ENCODE peak calls at places on chromosomes 11 and 22, in five cellular contexts. W is esophagus squamous epithelium, V is sigmoid colon, Q is AG09309, P is uterus. U is an unnamed sample.

GRCh38 chr11:86623041-86623621 is 49.3 kb downstream of the ME3 start:
- DNase-seq in V (no peak), W (no peak), P (no peak), Q (no peak), U (peak; percentile 48)

GRCh38 chr11:62071408-62071807 is 52.4 kb upstream of the INCENP start:
- DNase-seq in W (no peak), P (no peak), V (no peak), Q (no peak), U (peak; percentile 29)

GRCh38 chr22:25853902-25854301 is 111.9 kb downstream of the MYO18B start:
- DNase-seq in P (no peak), V (no peak), Q (no peak), W (no peak), U (no peak)

GRCh38 chr22:30863161-30863833 is 105.3 kb downstream of the MORC2 start:
- DNase-seq in W (no peak), V (peak; percentile 50), P (no peak), Q (no peak), U (peak; percentile 16)

GRCh38 chr11:32852142-32852541 is 22.4 kb downstream of the PRRG4 start:
- DNase-seq in W (no peak), V (no peak), Q (peak; percentile 37), P (no peak), U (peak; percentile 66)

GRCh38 chr11:120172054-120172881 is 34.4 kb upstream of the TRIM29 start:
- DNase-seq in P (peak; percentile 75), Q (no peak), W (no peak), V (peak; percentile 87), U (peak; percentile 68)

GRCh38 chr11:71284525-71285092 is 32.2 kb upstream of the SHANK2 start:
- DNase-seq in Q (no peak), P (no peak), W (no peak), V (peak; percentile 19), U (no peak)

GRCh38 chr11:128766687-128767086 is 72.8 kb downstream of the FLI1 start:
- DNase-seq in Q (no peak), V (no peak), P (peak; percentile 20), W (no peak), U (peak; percentile 28)

GRCh38 chr11:62133328-62134065 is 9.7 kb downstream of the INCENP start:
- DNase-seq in P (no peak), Q (no peak), V (no peak), W (no peak), U (no peak)

GRCh38 chr11:73902303-73902702 is 25.5 kb downstream of the PAAF1 start:
- DNase-seq in V (no peak), Q (no peak), P (no peak), W (no peak), U (no peak)

GRCh38 chr11:73912045-73912444 is 35.2 kb downstream of the PAAF1 start:
- DNase-seq in W (no peak), V (no peak), Q (no peak), P (no peak), U (no peak)

GRCh38 chr11:73907191-73907590 is 30.4 kb downstream of the PAAF1 start:
- DNase-seq in W (no peak), Q (no peak), V (no peak), P (no peak), U (peak; percentile 64)
- TF ChIP-seq CTCF in W (no peak), Q (peak; percentile 41), V (no peak), P (no peak), U (peak; percentile 36)

GRCh38 chr11:107929611-107930200 is 1.5 kb downstream of the RAB39A start:
- DNase-seq in V (no peak), Q (no peak), P (no peak), W (no peak), U (peak; percentile 2)
- H3K4me3 ChIP-seq in V (no peak overlapping the region), Q (no peak overlapping the region), P (no peak overlapping the region), W (no peak overlapping the region), U (no peak overlapping the region)

DNA sequence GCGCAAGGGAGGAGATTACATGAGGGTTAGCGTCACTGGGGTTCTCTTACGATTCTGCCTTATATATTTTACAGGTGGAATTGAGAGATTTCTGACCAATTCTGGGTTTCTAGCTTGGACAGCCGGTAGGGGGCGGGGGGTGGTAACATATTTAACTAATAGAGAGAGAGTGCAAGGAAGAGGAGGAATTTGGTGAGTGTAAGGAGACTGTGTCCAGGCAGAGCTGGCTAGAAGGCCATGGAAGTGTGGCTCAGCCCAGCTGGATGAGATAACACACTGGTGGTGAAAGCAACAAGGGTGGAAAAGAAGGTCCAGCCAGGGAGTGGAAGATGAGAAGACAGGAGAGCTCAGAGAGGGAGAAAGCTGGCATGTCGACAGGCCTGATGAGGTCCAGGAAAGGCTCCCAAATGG is 56.5 kb downstream of the ST3GAL4 start:
- DNase-seq in W (no peak), Q (no peak), P (peak; percentile 40), V (no peak), U (no peak)
- TF ChIP-seq CTCF in W (no peak), Q (peak; percentile 36), P (no peak), V (no peak), U (peak; percentile 29)

DNA sequence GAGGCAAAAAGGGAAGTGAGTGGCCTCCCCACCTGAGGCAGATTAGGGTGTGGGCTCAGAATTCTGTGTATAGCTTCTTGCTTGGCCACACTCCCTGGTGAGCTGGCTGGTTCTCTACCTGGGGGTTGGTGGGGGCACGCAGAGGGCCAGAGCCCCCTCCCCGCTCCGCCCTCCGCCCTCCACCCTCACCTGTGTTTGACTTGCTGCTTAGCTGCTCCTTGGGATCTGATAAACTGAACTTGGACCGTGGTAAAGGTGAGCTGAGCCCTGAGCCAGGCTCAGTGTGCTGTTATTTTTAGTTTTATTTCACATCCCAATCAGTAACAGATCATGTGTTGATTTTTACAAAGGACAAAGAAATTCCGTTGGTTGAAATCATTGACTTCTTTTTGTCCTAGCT is 1.9 kb downstream of the OVOL1 start:
- DNase-seq in W (no peak), Q (no peak), V (no peak), P (no peak), U (no peak)
- H3K4me3 ChIP-seq in W (peak overlapping the region; percentile 71), Q (no peak overlapping the region), V (no peak overlapping the region), P (no peak overlapping the region), U (no peak overlapping the region)

GRCh38 chr22:27679722-27680488 is 121.7 kb downstream of the MN1 start:
- DNase-seq in P (no peak), W (no peak), Q (no peak), V (no peak), U (no peak)

GRCh38 chr22:27684856-27685255 is 116.7 kb downstream of the MN1 start:
- DNase-seq in P (no peak), V (no peak), W (no peak), Q (no peak), U (no peak)

GRCh38 chr22:27681037-27681436 is 120.5 kb downstream of the MN1 start:
- DNase-seq in P (no peak), W (no peak), V (no peak), Q (no peak), U (no peak)

GRCh38 chr22:27680636-27681035 is 120.9 kb downstream of the MN1 start:
- DNase-seq in V (no peak), Q (no peak), P (no peak), W (no peak), U (no peak)

GRCh38 chr22:27682438-27682837 is 119.1 kb downstream of the MN1 start:
- DNase-seq in V (no peak), Q (no peak), W (no peak), P (no peak), U (no peak)
- TF ChIP-seq CTCF in V (no peak), Q (peak; percentile 27), W (no peak), P (no peak), U (peak; percentile 1)

GRCh38 chr11:68859123-68859522 is 17.4 kb upstream of the CPT1A start:
- DNase-seq in W (no peak), V (no peak), Q (no peak), P (no peak), U (peak; percentile 37)
- H3K4me3 ChIP-seq in W (no peak overlapping the region), V (no peak overlapping the region), Q (no peak overlapping the region), P (no peak overlapping the region), U (no peak overlapping the region)

DNA sequence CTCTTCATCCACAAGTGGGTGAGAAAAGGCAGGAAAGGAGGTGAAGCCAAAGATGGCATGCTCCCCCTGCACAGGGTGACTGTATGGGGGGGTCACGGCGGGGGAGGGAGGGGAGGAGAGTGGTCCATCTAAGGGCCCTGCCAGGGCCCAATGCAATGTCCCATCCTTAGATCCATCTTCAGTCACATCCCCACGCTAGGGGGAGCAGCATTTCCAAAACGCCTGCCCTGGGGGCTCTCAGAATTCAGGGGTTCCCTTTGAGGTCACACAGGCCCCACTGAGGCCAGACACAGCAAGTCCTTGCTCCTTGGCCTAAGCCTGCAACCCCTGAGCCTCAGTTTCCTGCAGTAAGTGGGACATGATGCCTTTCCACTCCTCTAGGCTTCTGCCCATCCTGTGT is 52.4 kb downstream of the RTN4R start:
- DNase-seq in Q (no peak), W (no peak), V (no peak), P (no peak), U (no peak)
- TF ChIP-seq CTCF in Q (no peak), W (no peak), V (no peak), P (no peak), U (no peak)

GRCh38 chr22:49848690-49849160 is 4.9 kb upstream of the ZBED4 start:
- DNase-seq in P (no peak), V (no peak), Q (no peak), W (no peak), U (no peak)
- H3K4me3 ChIP-seq in P (peak overlapping the region; percentile 4), V (peak overlapping the region; percentile 32), Q (no peak overlapping the region), W (peak overlapping the region; percentile 40), U (no peak overlapping the region)

DNA sequence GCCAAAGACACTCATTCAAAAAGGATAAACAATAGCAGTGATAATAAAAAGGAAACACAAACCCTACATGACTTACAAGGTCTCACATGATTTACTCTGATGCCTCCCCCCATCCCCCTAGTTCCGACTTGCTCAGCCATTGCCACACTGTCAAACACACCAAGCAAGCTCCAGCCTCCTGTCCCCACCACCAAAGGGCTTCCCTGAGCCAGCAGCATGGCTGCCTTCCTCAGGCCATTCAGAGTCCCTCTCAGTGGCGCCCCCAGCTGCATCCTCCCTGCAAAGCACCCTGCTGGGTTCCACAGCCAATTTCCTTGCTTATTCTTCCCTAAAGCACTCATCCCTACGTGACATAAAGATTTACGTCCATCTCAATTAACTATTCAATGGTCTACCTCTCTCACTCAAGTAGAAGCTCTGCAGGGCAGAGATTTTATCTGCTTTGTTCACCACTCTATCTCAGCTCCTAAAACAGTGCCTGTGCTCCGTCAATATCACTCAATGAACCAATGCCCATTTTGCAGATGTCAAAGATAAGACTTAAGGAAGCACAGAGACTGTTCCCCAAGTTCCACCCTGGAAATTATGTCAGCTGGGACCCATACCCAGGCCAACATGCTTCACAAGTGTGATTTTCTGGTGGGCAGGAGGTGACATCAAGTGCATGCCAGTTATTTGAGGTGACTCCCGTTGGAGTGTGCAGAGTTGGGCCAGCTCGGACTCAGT is 106.9 kb downstream of the SYN3 start:
- DNase-seq in P (no peak), W (no peak), V (no peak), Q (no peak), U (no peak)
- TF ChIP-seq CTCF in P (no peak), W (no peak), V (no peak), Q (no peak), U (no peak)

DNA sequence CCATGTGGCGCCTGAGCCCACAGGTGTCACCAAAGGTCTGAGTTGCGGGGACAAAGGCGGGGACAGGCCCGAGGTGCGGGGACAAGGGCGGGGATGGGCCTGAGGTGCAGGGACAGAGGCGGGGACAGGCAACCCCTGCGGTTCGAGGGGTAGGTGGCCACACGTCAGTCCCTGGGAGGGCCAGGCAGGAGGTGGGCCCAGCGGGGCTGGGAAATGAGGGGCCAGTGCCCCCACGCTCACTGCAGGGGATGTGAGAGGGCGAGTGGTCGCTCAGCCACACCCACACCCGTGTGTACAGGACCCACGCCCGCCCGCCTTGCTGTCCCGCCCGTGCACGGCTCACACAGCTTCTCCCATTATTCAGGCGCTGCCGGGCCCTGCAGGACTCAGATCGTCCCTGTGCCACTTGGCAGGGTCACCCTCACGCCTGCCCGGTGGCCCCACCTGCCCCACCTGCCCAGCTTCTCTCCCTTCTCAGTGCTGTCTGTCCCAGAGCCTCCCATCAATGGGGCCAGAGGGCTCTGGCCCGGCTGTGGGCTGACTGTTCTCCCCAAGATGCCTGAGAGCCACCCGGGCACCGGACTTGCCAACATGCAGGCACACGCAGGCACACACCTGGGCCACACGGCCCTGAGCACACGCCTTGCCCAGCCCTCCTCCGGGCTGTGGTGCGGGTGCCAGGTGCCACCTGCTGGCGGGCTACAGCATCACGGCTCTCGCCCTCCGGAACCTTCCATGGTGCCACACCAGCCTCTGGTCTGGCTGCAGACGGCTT is 14.2 kb upstream of the MUC6 start:
- DNase-seq in P (peak; percentile 60), Q (no peak), W (no peak), V (peak; percentile 76), U (peak; percentile 42)
- H3K4me3 ChIP-seq in P (no peak overlapping the region), Q (no peak overlapping the region), W (no peak overlapping the region), V (no peak overlapping the region), U (no peak overlapping the region)

U was measured in fibroblast of mammary gland.